ENCODE peak calls at places on chromosomes 11 and 22, in nine cellular contexts. One of them, this sample, is unnamed. For H3K27me3, the result is how much of the 10 kb centered on the place peaks cover.

GRCh38 chr11:68037481-68038225 is 1.2 kb upstream of the TCIRG1 start:
- DNase-seq in GM23248: no peak
- DNase-seq in tibial nerve: no peak
- DNase-seq in AG04450: no peak
- DNase-seq in cardiac muscle cell: no peak
- DNase-seq in CD4-positive, CD25-positive, alpha-beta regulatory T cell: no peak
- DNase-seq in left ventricle myocardium inferior: no peak
- DNase-seq in testis: no peak
- DNase-seq in CD8-positive, alpha-beta T cell: no peak
- DNase-seq in this sample: no peak

GRCh38 chr11:69488543-69488940 is 7.1 kb downstream of the LINC01488 start:
- DNase-seq in tibial nerve: no peak
- DNase-seq in cardiac muscle cell: no peak
- DNase-seq in GM23248: no peak
- DNase-seq in left ventricle myocardium inferior: peak
- DNase-seq in AG04450: no peak
- DNase-seq in testis: no peak
- DNase-seq in CD8-positive, alpha-beta T cell: no peak
- DNase-seq in CD4-positive, CD25-positive, alpha-beta regulatory T cell: no peak
- DNase-seq in this sample: no peak

GRCh38 chr11:58788355-58789023 is 56.0 kb downstream of the GLYATL2 start:
- DNase-seq in CD4-positive, CD25-positive, alpha-beta regulatory T cell: peak
- DNase-seq in GM23248: peak
- DNase-seq in left ventricle myocardium inferior: no peak
- DNase-seq in tibial nerve: no peak
- DNase-seq in CD8-positive, alpha-beta T cell: peak
- DNase-seq in testis: peak
- DNase-seq in AG04450: no peak
- DNase-seq in cardiac muscle cell: peak
- DNase-seq in this sample: peak

GRCh38 chr22:43792905-43793304 is 19.2 kb downstream of the EFCAB6 start:
- DNase-seq in tibial nerve: no peak
- DNase-seq in CD4-positive, CD25-positive, alpha-beta regulatory T cell: no peak
- DNase-seq in AG04450: no peak
- DNase-seq in CD8-positive, alpha-beta T cell: no peak
- DNase-seq in cardiac muscle cell: no peak
- DNase-seq in left ventricle myocardium inferior: no peak
- DNase-seq in testis: no peak
- DNase-seq in GM23248: no peak
- DNase-seq in this sample: no peak

GRCh38 chr11:126914941-126915340 is 85.6 kb downstream of the KIRREL3 start:
- DNase-seq in cardiac muscle cell: peak
- DNase-seq in AG04450: peak
- DNase-seq in testis: no peak
- DNase-seq in tibial nerve: no peak
- DNase-seq in left ventricle myocardium inferior: no peak
- DNase-seq in GM23248: peak
- DNase-seq in CD4-positive, CD25-positive, alpha-beta regulatory T cell: no peak
- DNase-seq in CD8-positive, alpha-beta T cell: no peak
- DNase-seq in this sample: no peak

GRCh38 chr11:96098511-96099241 is 174.8 kb upstream of the MTMR2 start:
- DNase-seq in CD4-positive, CD25-positive, alpha-beta regulatory T cell: no peak
- DNase-seq in left ventricle myocardium inferior: no peak
- DNase-seq in tibial nerve: no peak
- DNase-seq in AG04450: no peak
- DNase-seq in testis: no peak
- DNase-seq in GM23248: peak
- DNase-seq in CD8-positive, alpha-beta T cell: no peak
- DNase-seq in cardiac muscle cell: peak
- DNase-seq in this sample: no peak

GRCh38 chr11:66124564-66124963 is 54.5 kb downstream of the PACS1 start:
- DNase-seq in CD8-positive, alpha-beta T cell: no peak
- DNase-seq in tibial nerve: no peak
- DNase-seq in GM23248: peak
- DNase-seq in CD4-positive, CD25-positive, alpha-beta regulatory T cell: no peak
- DNase-seq in testis: no peak
- DNase-seq in left ventricle myocardium inferior: no peak
- DNase-seq in AG04450: no peak
- DNase-seq in cardiac muscle cell: peak
- DNase-seq in this sample: no peak

GRCh38 chr22:28920757-28921584 is 37.6 kb downstream of the ZNRF3 start:
- DNase-seq in GM23248: no peak
- DNase-seq in CD4-positive, CD25-positive, alpha-beta regulatory T cell: no peak
- DNase-seq in testis: no peak
- DNase-seq in cardiac muscle cell: no peak
- DNase-seq in CD8-positive, alpha-beta T cell: no peak
- DNase-seq in AG04450: no peak
- DNase-seq in left ventricle myocardium inferior: no peak
- DNase-seq in tibial nerve: no peak
- DNase-seq in this sample: no peak

GRCh38 chr11:126413426-126413825 is 57.9 kb downstream of the ST3GAL4 start:
- DNase-seq in GM23248: no peak
- DNase-seq in cardiac muscle cell: no peak
- DNase-seq in CD8-positive, alpha-beta T cell: no peak
- DNase-seq in tibial nerve: no peak
- DNase-seq in testis: no peak
- DNase-seq in CD4-positive, CD25-positive, alpha-beta regulatory T cell: no peak
- DNase-seq in AG04450: no peak
- DNase-seq in left ventricle myocardium inferior: no peak
- DNase-seq in this sample: no peak

GRCh38 chr11:33775832-33776231 is 1.5 kb upstream of the FBXO3 start:
- DNase-seq in left ventricle myocardium inferior: no peak
- DNase-seq in cardiac muscle cell: no peak
- DNase-seq in GM23248: no peak
- DNase-seq in CD4-positive, CD25-positive, alpha-beta regulatory T cell: no peak
- DNase-seq in testis: no peak
- DNase-seq in CD8-positive, alpha-beta T cell: no peak
- DNase-seq in tibial nerve: no peak
- DNase-seq in AG04450: no peak
- DNase-seq in this sample: no peak

GRCh38 chr22:39946571-39947407 is 13.4 kb upstream of the TMA7B start:
- DNase-seq in CD4-positive, CD25-positive, alpha-beta regulatory T cell: no peak
- DNase-seq in GM23248: no peak
- DNase-seq in CD8-positive, alpha-beta T cell: no peak
- DNase-seq in testis: peak
- DNase-seq in AG04450: no peak
- DNase-seq in left ventricle myocardium inferior: no peak
- DNase-seq in tibial nerve: no peak
- DNase-seq in cardiac muscle cell: no peak
- DNase-seq in this sample: peak

GRCh38 chr11:47071871-47072270 is 104.8 kb downstream of the ARFGAP2 start:
- DNase-seq in AG04450: no peak
- DNase-seq in cardiac muscle cell: no peak
- DNase-seq in left ventricle myocardium inferior: peak
- DNase-seq in CD8-positive, alpha-beta T cell: no peak
- DNase-seq in GM23248: peak
- DNase-seq in tibial nerve: peak
- DNase-seq in CD4-positive, CD25-positive, alpha-beta regulatory T cell: no peak
- DNase-seq in testis: peak
- DNase-seq in this sample: peak

GRCh38 chr11:74248469-74248868 is 63.0 kb downstream of the P4HA3 start:
- DNase-seq in cardiac muscle cell: no peak
- DNase-seq in GM23248: no peak
- DNase-seq in CD4-positive, CD25-positive, alpha-beta regulatory T cell: no peak
- DNase-seq in tibial nerve: no peak
- DNase-seq in CD8-positive, alpha-beta T cell: no peak
- DNase-seq in testis: no peak
- DNase-seq in left ventricle myocardium inferior: no peak
- DNase-seq in AG04450: no peak
- DNase-seq in this sample: no peak

GRCh38 chr11:66626926-66627325 is 10.5 kb downstream of the RBM14 start:
- DNase-seq in GM23248: no peak
- DNase-seq in tibial nerve: no peak
- DNase-seq in left ventricle myocardium inferior: no peak
- DNase-seq in cardiac muscle cell: no peak
- DNase-seq in CD4-positive, CD25-positive, alpha-beta regulatory T cell: no peak
- DNase-seq in CD8-positive, alpha-beta T cell: no peak
- DNase-seq in AG04450: no peak
- DNase-seq in testis: no peak
- DNase-seq in this sample: no peak

GRCh38 chr11:14041040-14041439 is 78.5 kb downstream of the SPON1 start:
- DNase-seq in AG04450: no peak
- DNase-seq in CD8-positive, alpha-beta T cell: no peak
- DNase-seq in GM23248: no peak
- DNase-seq in testis: no peak
- DNase-seq in left ventricle myocardium inferior: no peak
- DNase-seq in cardiac muscle cell: peak
- DNase-seq in CD4-positive, CD25-positive, alpha-beta regulatory T cell: no peak
- DNase-seq in tibial nerve: no peak
- DNase-seq in this sample: no peak

GRCh38 chr11:118918686-118919280 is 6.9 kb downstream of the BCL9L start:
- DNase-seq in AG04450: no peak
- DNase-seq in cardiac muscle cell: peak
- DNase-seq in tibial nerve: no peak
- DNase-seq in GM23248: peak
- DNase-seq in left ventricle myocardium inferior: no peak
- DNase-seq in CD4-positive, CD25-positive, alpha-beta regulatory T cell: no peak
- DNase-seq in testis: peak
- DNase-seq in CD8-positive, alpha-beta T cell: peak
- DNase-seq in this sample: no peak

GRCh38 chr11:69654660-69655478 is 13.9 kb downstream of the CCND1 start:
- DNase-seq in left ventricle myocardium inferior: no peak
- DNase-seq in tibial nerve: peak
- DNase-seq in testis: no peak
- DNase-seq in CD4-positive, CD25-positive, alpha-beta regulatory T cell: no peak
- DNase-seq in cardiac muscle cell: no peak
- DNase-seq in GM23248: peak
- DNase-seq in CD8-positive, alpha-beta T cell: no peak
- DNase-seq in AG04450: no peak
- DNase-seq in this sample: peak

GRCh38 chr22:35475545-35475944 is 65.1 kb upstream of the RASD2 start:
- DNase-seq in left ventricle myocardium inferior: no peak
- DNase-seq in cardiac muscle cell: no peak
- DNase-seq in CD4-positive, CD25-positive, alpha-beta regulatory T cell: no peak
- DNase-seq in AG04450: no peak
- DNase-seq in testis: no peak
- DNase-seq in tibial nerve: no peak
- DNase-seq in GM23248: no peak
- DNase-seq in CD8-positive, alpha-beta T cell: no peak
- DNase-seq in this sample: no peak
- H3K27me3 ChIP-seq in left ventricle myocardium inferior: under half
- H3K27me3 ChIP-seq in cardiac muscle cell: under half
- H3K27me3 ChIP-seq in CD4-positive, CD25-positive, alpha-beta regulatory T cell: under half
- H3K27me3 ChIP-seq in AG04450: under half
- H3K27me3 ChIP-seq in testis: under half
- H3K27me3 ChIP-seq in tibial nerve: under half
- H3K27me3 ChIP-seq in GM23248: under half
- H3K27me3 ChIP-seq in CD8-positive, alpha-beta T cell: under half
- H3K27me3 ChIP-seq in this sample: under half

GRCh38 chr22:38069372-38070249 is 12.4 kb downstream of the PICK1 start:
- DNase-seq in tibial nerve: peak
- DNase-seq in CD4-positive, CD25-positive, alpha-beta regulatory T cell: no peak
- DNase-seq in left ventricle myocardium inferior: peak
- DNase-seq in GM23248: peak
- DNase-seq in testis: peak
- DNase-seq in cardiac muscle cell: peak
- DNase-seq in CD8-positive, alpha-beta T cell: no peak
- DNase-seq in AG04450: peak
- DNase-seq in this sample: peak

GRCh38 chr22:38071421-38072321 is 12.3 kb downstream of the SLC16A8 start:
- DNase-seq in CD8-positive, alpha-beta T cell: no peak
- DNase-seq in left ventricle myocardium inferior: no peak
- DNase-seq in tibial nerve: no peak
- DNase-seq in cardiac muscle cell: no peak
- DNase-seq in testis: no peak
- DNase-seq in GM23248: no peak
- DNase-seq in CD4-positive, CD25-positive, alpha-beta regulatory T cell: no peak
- DNase-seq in AG04450: no peak
- DNase-seq in this sample: peak

GRCh38 chr22:38068641-38069371 is 11.6 kb downstream of the PICK1 start:
- DNase-seq in testis: no peak
- DNase-seq in tibial nerve: no peak
- DNase-seq in CD8-positive, alpha-beta T cell: no peak
- DNase-seq in CD4-positive, CD25-positive, alpha-beta regulatory T cell: no peak
- DNase-seq in left ventricle myocardium inferior: no peak
- DNase-seq in AG04450: no peak
- DNase-seq in GM23248: no peak
- DNase-seq in cardiac muscle cell: no peak
- DNase-seq in this sample: no peak

GRCh38 chr22:38072322-38073149 is 11.4 kb downstream of the SLC16A8 start:
- DNase-seq in AG04450: no peak
- DNase-seq in testis: no peak
- DNase-seq in CD4-positive, CD25-positive, alpha-beta regulatory T cell: no peak
- DNase-seq in CD8-positive, alpha-beta T cell: no peak
- DNase-seq in left ventricle myocardium inferior: no peak
- DNase-seq in tibial nerve: no peak
- DNase-seq in cardiac muscle cell: no peak
- DNase-seq in GM23248: no peak
- DNase-seq in this sample: no peak

DNA sequence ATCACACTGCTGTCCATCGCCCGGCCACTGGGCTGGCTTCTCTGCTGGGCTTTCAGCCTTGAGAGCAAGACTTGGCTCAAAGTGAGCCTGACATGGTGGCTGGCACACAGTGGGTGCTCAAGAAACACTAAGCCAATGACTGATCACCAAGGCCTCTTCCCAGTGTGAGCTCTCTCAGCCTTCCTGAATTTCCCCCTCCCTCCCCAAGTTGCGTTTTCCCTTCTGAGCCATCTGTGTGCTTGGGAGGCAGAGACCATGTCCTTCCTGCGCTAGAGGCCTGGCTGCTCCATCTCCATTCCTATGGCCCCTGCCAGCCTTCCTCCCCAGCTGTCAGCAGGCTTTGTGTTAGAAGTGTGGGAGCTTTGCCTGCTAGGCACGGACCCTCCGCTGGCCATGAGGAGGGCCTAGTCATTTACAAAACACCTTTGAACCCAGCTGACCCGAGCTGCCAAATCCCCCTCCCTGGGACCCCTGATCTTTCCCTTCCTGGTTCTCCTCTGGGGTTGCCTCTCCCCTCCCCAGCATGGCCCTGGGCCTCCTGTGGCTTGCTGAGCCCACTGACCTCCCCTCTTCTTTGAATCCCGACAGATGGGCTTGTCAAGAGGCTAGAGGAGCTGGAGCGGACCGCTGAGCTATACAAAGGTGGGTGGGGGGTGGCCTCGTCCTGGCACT is 13.2 kb downstream of the PICK1 start:
- DNase-seq in cardiac muscle cell: no peak
- DNase-seq in CD8-positive, alpha-beta T cell: no peak
- DNase-seq in left ventricle myocardium inferior: no peak
- DNase-seq in testis: no peak
- DNase-seq in tibial nerve: no peak
- DNase-seq in AG04450: no peak
- DNase-seq in CD4-positive, CD25-positive, alpha-beta regulatory T cell: no peak
- DNase-seq in GM23248: no peak
- DNase-seq in this sample: no peak
- H3K4me3 ChIP-seq in cardiac muscle cell: no peak
- H3K4me3 ChIP-seq in CD8-positive, alpha-beta T cell: no peak
- H3K4me3 ChIP-seq in left ventricle myocardium inferior: peak
- H3K4me3 ChIP-seq in testis: no peak
- H3K4me3 ChIP-seq in tibial nerve: no peak
- H3K4me3 ChIP-seq in AG04450: no peak
- H3K4me3 ChIP-seq in CD4-positive, CD25-positive, alpha-beta regulatory T cell: no peak
- H3K4me3 ChIP-seq in GM23248: no peak
- H3K4me3 ChIP-seq in this sample: no peak

GRCh38 chr22:38450234-38450797 is 4.7 kb downstream of the KCNJ4 start:
- DNase-seq in cardiac muscle cell: no peak
- DNase-seq in tibial nerve: no peak
- DNase-seq in CD4-positive, CD25-positive, alpha-beta regulatory T cell: no peak
- DNase-seq in AG04450: no peak
- DNase-seq in testis: no peak
- DNase-seq in left ventricle myocardium inferior: peak
- DNase-seq in CD8-positive, alpha-beta T cell: no peak
- DNase-seq in GM23248: no peak
- DNase-seq in this sample: no peak
- H3K27me3 ChIP-seq in cardiac muscle cell: under half
- H3K27me3 ChIP-seq in tibial nerve: under half
- H3K27me3 ChIP-seq in CD4-positive, CD25-positive, alpha-beta regulatory T cell: under half
- H3K27me3 ChIP-seq in AG04450: half or more
- H3K27me3 ChIP-seq in testis: under half
- H3K27me3 ChIP-seq in left ventricle myocardium inferior: half or more
- H3K27me3 ChIP-seq in CD8-positive, alpha-beta T cell: under half
- H3K27me3 ChIP-seq in GM23248: under half
- H3K27me3 ChIP-seq in this sample: half or more

GRCh38 chr11:121100943-121101342 is at the start of gene TECTA:
- DNase-seq in left ventricle myocardium inferior: no peak
- DNase-seq in testis: no peak
- DNase-seq in AG04450: no peak
- DNase-seq in GM23248: no peak
- DNase-seq in CD4-positive, CD25-positive, alpha-beta regulatory T cell: no peak
- DNase-seq in tibial nerve: no peak
- DNase-seq in cardiac muscle cell: no peak
- DNase-seq in CD8-positive, alpha-beta T cell: no peak
- DNase-seq in this sample: no peak
- H3K4me3 ChIP-seq in left ventricle myocardium inferior: no peak
- H3K4me3 ChIP-seq in testis: no peak
- H3K4me3 ChIP-seq in AG04450: no peak
- H3K4me3 ChIP-seq in GM23248: no peak
- H3K4me3 ChIP-seq in CD4-positive, CD25-positive, alpha-beta regulatory T cell: no peak
- H3K4me3 ChIP-seq in tibial nerve: no peak
- H3K4me3 ChIP-seq in cardiac muscle cell: no peak
- H3K4me3 ChIP-seq in CD8-positive, alpha-beta T cell: no peak
- H3K4me3 ChIP-seq in this sample: no peak

This sample was measured in endodermal cell.